ENCODE peak calls at places on chromosome 15, in nine cellular contexts. S is aorta; P is HFFc6; L is AML-193; G is NCI-H774; Z is LHCN-M2; Y is hypothalamus; T is activated CD4-positive, alpha-beta T cell treated with anti-CD3 and anti-CD28 coated beads, Interleukin-2, amount 50 U/mL, for 1 hour; E is GM12865. C is an unnamed sample.

GRCh38 chr15:71804695-71805470 is 5.5 kb upstream of the NR2E3 start:
- DNase-seq in S (no peak), P (no peak), L (no peak), G (no peak), Z (no peak), Y (no peak), T (no peak), E (peak; percentile 69), C (no peak)

GRCh38 chr15:95549168-95549738 is 781.2 kb upstream of the NR2F2 start:
- DNase-seq in S (no peak), P (no peak), L (no peak), G (no peak), Z (no peak), Y (no peak), T (no peak), E (no peak), C (no peak)

GRCh38 chr15:66014022-66014421 is 144.7 kb downstream of the RAB11A start:
- DNase-seq in S (peak; percentile 3), P (no peak), L (no peak), G (no peak), Z (no peak), Y (no peak), T (no peak), E (no peak), C (no peak)

GRCh38 chr15:99058421-99058870 is 46.4 kb upstream of the SYNM start:
- DNase-seq in S (no peak), P (no peak), L (no peak), G (no peak), Z (peak; percentile 2), Y (no peak), T (no peak), E (no peak), C (no peak)

GRCh38 chr15:39354188-39354587 is 226.7 kb upstream of the THBS1 start:
- DNase-seq in S (no peak), P (no peak), L (no peak), G (no peak), Z (no peak), Y (no peak), T (no peak), E (no peak), C (no peak)

GRCh38 chr15:101522091-101522490 is 32.6 kb upstream of the PCSK6 start:
- DNase-seq in S (no peak), P (no peak), L (no peak), G (no peak), Z (no peak), Y (no peak), T (no peak), E (no peak), C (no peak)

GRCh38 chr15:84552896-84553295 is 47.9 kb upstream of the ZSCAN2 start:
- DNase-seq in S (no peak), P (peak; percentile 22), L (no peak), G (no peak), Z (peak; percentile 46), Y (no peak), T (no peak), E (no peak), C (no peak)

GRCh38 chr15:63872759-63873510 is 39.2 kb upstream of the HERC1 start:
- DNase-seq in S (no peak), P (no peak), L (no peak), G (no peak), Z (no peak), Y (no peak), T (no peak), E (no peak), C (no peak)

GRCh38 chr15:80850941-80851451 is 71.8 kb downstream of the CEMIP start:
- DNase-seq in S (no peak), P (no peak), L (no peak), G (no peak), Z (no peak), Y (no peak), T (no peak), E (no peak), C (no peak)

GRCh38 chr15:90001062-90001682 is at the start of gene ZNF710:
- DNase-seq in S (peak; percentile 67), P (peak; percentile 47), L (no peak), G (peak; percentile 18), Z (peak; percentile 77), Y (peak; percentile 40), T (peak; percentile 16), E (peak; percentile 67), C (peak; percentile 58)

GRCh38 chr15:66251065-66251789 is 2.3 kb downstream of the MEGF11 start:
- DNase-seq in S (no peak), P (no peak), L (no peak), G (no peak), Z (no peak), Y (no peak), T (no peak), E (no peak), C (no peak)

GRCh38 chr15:36230741-36231140 is 348.7 kb upstream of the CDIN1 start:
- DNase-seq in S (no peak), P (peak; percentile 20), L (no peak), G (no peak), Z (peak; percentile 18), Y (no peak), T (no peak), E (no peak), C (no peak)

GRCh38 chr15:51161491-51162260 is 67.0 kb upstream of the TNFAIP8L3 start:
- DNase-seq in S (no peak), P (peak; percentile 39), L (no peak), G (no peak), Z (peak; percentile 94), Y (no peak), T (no peak), E (no peak), C (no peak)

GRCh38 chr15:64905941-64906340 is 5.8 kb upstream of the ANKDD1A start:
- DNase-seq in S (peak; percentile 36), P (no peak), L (no peak), G (no peak), Z (no peak), Y (no peak), T (no peak), E (no peak), C (no peak)

GRCh38 chr15:101542306-101543025 is 53.0 kb upstream of the PCSK6 start:
- DNase-seq in S (no peak), P (no peak), L (no peak), G (no peak), Z (no peak), Y (no peak), T (no peak), E (peak; percentile 22), C (no peak)

GRCh38 chr15:100250166-100250800 is 91.5 kb downstream of the ADAMTS17 start:
- DNase-seq in S (no peak), P (no peak), L (no peak), G (no peak), Z (peak; percentile 1), Y (no peak), T (no peak), E (no peak), C (no peak)

GRCh38 chr15:64501396-64501716 is 41.0 kb downstream of the ZNF609 start:
- DNase-seq in S (no peak), P (no peak), L (no peak), G (no peak), Z (peak; percentile 24), Y (no peak), T (no peak), E (no peak), C (no peak)

GRCh38 chr15:88615303-88616107 is 5.6 kb upstream of the AEN start:
- DNase-seq in S (no peak), P (no peak), L (no peak), G (no peak), Z (no peak), Y (no peak), T (no peak), E (peak; percentile 82), C (no peak)

GRCh38 chr15:80507131-80507530 is 102.9 kb downstream of the ARNT2 start:
- DNase-seq in S (no peak), P (no peak), L (no peak), G (no peak), Z (no peak), Y (no peak), T (no peak), E (no peak), C (no peak)

GRCh38 chr15:40064231-40064894 is 25.4 kb upstream of the SRP14 start:
- DNase-seq in S (no peak), P (no peak), L (no peak), G (no peak), Z (peak; percentile 97), Y (no peak), T (no peak), E (peak; percentile 92), C (no peak)

GRCh38 chr15:77483426-77483825 is 62.7 kb downstream of the HMG20A start:
- DNase-seq in S (no peak), P (no peak), L (no peak), G (no peak), Z (no peak), Y (no peak), T (no peak), E (no peak), C (no peak)

GRCh38 chr15:56629133-56629532 is 104.2 kb downstream of the ZNF280D start:
- DNase-seq in S (no peak), P (no peak), L (no peak), G (no peak), Z (no peak), Y (no peak), T (no peak), E (no peak), C (no peak)

GRCh38 chr15:29678504-29679034 is 143.7 kb downstream of the TJP1 start:
- DNase-seq in S (no peak), P (no peak), L (no peak), G (no peak), Z (no peak), Y (no peak), T (no peak), E (no peak), C (no peak)

GRCh38 chr15:96625251-96625650 is 294.8 kb downstream of the NR2F2 start:
- DNase-seq in S (no peak), P (no peak), L (no peak), G (no peak), Z (peak; percentile 21), Y (no peak), T (no peak), E (no peak), C (no peak)

C was measured in NCI-H345.